ENCODE peak calls at places on chromosomes 1 and 21, in five cellular contexts. W is NCI-H2081, P is myocyte, G is GM04504, L is NCI-H510A. M is an unnamed sample.

GRCh38 chr1:61742620-61743431 is 546 bp downstream of the PATJ start:
- DNase-seq in W (peak; percentile 15), P (peak; percentile 67), G (no peak), L (no peak), M (peak; percentile 26)

GRCh38 chr1:202283991-202284390 is 57.7 kb downstream of the UBE2T start:
- DNase-seq in W (no peak), P (no peak), G (peak; percentile 63), L (no peak), M (peak; percentile 70)

GRCh38 chr1:18942340-18942739 is 14.1 kb downstream of the IFFO2 start:
- DNase-seq in W (no peak), P (no peak), G (no peak), L (no peak), M (no peak)

GRCh38 chr1:164660415-164661174 is 101.6 kb downstream of the PBX1 start:
- DNase-seq in W (no peak), P (peak; percentile 31), G (no peak), L (no peak), M (peak; percentile 35)

GRCh38 chr1:17563494-17564281 is 24.2 kb downstream of the ARHGEF10L start:
- DNase-seq in W (no peak), P (peak; percentile 34), G (no peak), L (no peak), M (no peak)

GRCh38 chr21:34887729-34888568 is 161.2 kb downstream of the RUNX1 start:
- DNase-seq in W (no peak), P (peak; percentile 98), G (peak; percentile 89), L (peak; percentile 55), M (peak; percentile 96)

GRCh38 chr1:214603819-214604252 is 841 bp downstream of the CENPF start:
- DNase-seq in W (no peak), P (peak; percentile 18), G (no peak), L (no peak), M (no peak)

GRCh38 chr1:18387307-18387706 is 93.4 kb upstream of the KLHDC7A start:
- DNase-seq in W (no peak), P (no peak), G (no peak), L (no peak), M (no peak)

GRCh38 chr1:165795894-165796293 is 27.2 kb upstream of the TMCO1 start:
- DNase-seq in W (no peak), P (no peak), G (no peak), L (no peak), M (no peak)

GRCh38 chr1:226123591-226124471 is 61.3 kb downstream of the H3-3A start:
- DNase-seq in W (no peak), P (peak; percentile 87), G (no peak), L (no peak), M (no peak)

GRCh38 chr1:24901791-24902470 is 28.1 kb downstream of the RUNX3 start:
- DNase-seq in W (no peak), P (no peak), G (no peak), L (no peak), M (no peak)

GRCh38 chr1:219039018-219039740 is 134.5 kb upstream of the LYPLAL1 start:
- DNase-seq in W (no peak), P (no peak), G (no peak), L (no peak), M (no peak)

GRCh38 chr1:223207293-223208066 is 64.4 kb upstream of the TLR5 start:
- DNase-seq in W (no peak), P (peak; percentile 96), G (peak; percentile 37), L (no peak), M (peak; percentile 97)